ENCODE peak calls at places on chromosomes 7 and 10, in nine cellular contexts. One of them, this sample, is unnamed.

GRCh38 chr10:95324436-95325268 is 33.8 kb upstream of the PDLIM1 start:
- DNase-seq in BE2C: no peak
- DNase-seq in stimulated activated CD4-positive, alpha-beta T cell treated with anti-CD3 and anti-CD28 coated beads, TNF-alpha, amount 100 ng/mL, for 24 hours: no peak
- DNase-seq in activated T-cell treated with anti-CD3 and anti-CD28 coated beads for 1 hour: no peak
- DNase-seq in RPMI7951: no peak
- DNase-seq in NT2/D1: no peak
- DNase-seq in AG20443: no peak
- DNase-seq in WTC11: no peak
- DNase-seq in AML-193: no peak
- DNase-seq in this sample: no peak

GRCh38 chr7:130982160-130982638 is 248.2 kb upstream of the KLF14 start:
- DNase-seq in BE2C: peak; percentile 14
- DNase-seq in stimulated activated CD4-positive, alpha-beta T cell treated with anti-CD3 and anti-CD28 coated beads, TNF-alpha, amount 100 ng/mL, for 24 hours: no peak
- DNase-seq in activated T-cell treated with anti-CD3 and anti-CD28 coated beads for 1 hour: no peak
- DNase-seq in RPMI7951: peak; percentile 42
- DNase-seq in NT2/D1: peak; percentile 30
- DNase-seq in AG20443: peak; percentile 35
- DNase-seq in WTC11: no peak
- DNase-seq in AML-193: peak; percentile 45
- DNase-seq in this sample: peak; percentile 56

GRCh38 chr10:44928462-44928861 is 17.3 kb downstream of the TMEM72 start:
- DNase-seq in BE2C: no peak
- DNase-seq in stimulated activated CD4-positive, alpha-beta T cell treated with anti-CD3 and anti-CD28 coated beads, TNF-alpha, amount 100 ng/mL, for 24 hours: no peak
- DNase-seq in activated T-cell treated with anti-CD3 and anti-CD28 coated beads for 1 hour: no peak
- DNase-seq in RPMI7951: no peak
- DNase-seq in NT2/D1: no peak
- DNase-seq in AG20443: no peak
- DNase-seq in WTC11: no peak
- DNase-seq in AML-193: no peak
- DNase-seq in this sample: no peak

GRCh38 chr7:87213801-87214200 is 5.7 kb downstream of the TMEM243 start:
- DNase-seq in BE2C: no peak
- DNase-seq in stimulated activated CD4-positive, alpha-beta T cell treated with anti-CD3 and anti-CD28 coated beads, TNF-alpha, amount 100 ng/mL, for 24 hours: no peak
- DNase-seq in activated T-cell treated with anti-CD3 and anti-CD28 coated beads for 1 hour: no peak
- DNase-seq in RPMI7951: no peak
- DNase-seq in NT2/D1: no peak
- DNase-seq in AG20443: no peak
- DNase-seq in WTC11: no peak
- DNase-seq in AML-193: no peak
- DNase-seq in this sample: no peak

GRCh38 chr7:140544278-140544896 is 65.1 kb upstream of the MKRN1 start:
- DNase-seq in BE2C: no peak
- DNase-seq in stimulated activated CD4-positive, alpha-beta T cell treated with anti-CD3 and anti-CD28 coated beads, TNF-alpha, amount 100 ng/mL, for 24 hours: no peak
- DNase-seq in activated T-cell treated with anti-CD3 and anti-CD28 coated beads for 1 hour: no peak
- DNase-seq in RPMI7951: no peak
- DNase-seq in NT2/D1: no peak
- DNase-seq in AG20443: no peak
- DNase-seq in WTC11: no peak
- DNase-seq in AML-193: no peak
- DNase-seq in this sample: no peak

GRCh38 chr10:18886102-18886501 is 162.5 kb upstream of the MALRD1 start:
- DNase-seq in BE2C: no peak
- DNase-seq in stimulated activated CD4-positive, alpha-beta T cell treated with anti-CD3 and anti-CD28 coated beads, TNF-alpha, amount 100 ng/mL, for 24 hours: no peak
- DNase-seq in activated T-cell treated with anti-CD3 and anti-CD28 coated beads for 1 hour: no peak
- DNase-seq in RPMI7951: peak; percentile 1
- DNase-seq in NT2/D1: no peak
- DNase-seq in AG20443: no peak
- DNase-seq in WTC11: no peak
- DNase-seq in AML-193: no peak
- DNase-seq in this sample: no peak

GRCh38 chr7:131501422-131501821 is 55.0 kb downstream of the PODXL start:
- DNase-seq in BE2C: no peak
- DNase-seq in stimulated activated CD4-positive, alpha-beta T cell treated with anti-CD3 and anti-CD28 coated beads, TNF-alpha, amount 100 ng/mL, for 24 hours: peak; percentile 30
- DNase-seq in activated T-cell treated with anti-CD3 and anti-CD28 coated beads for 1 hour: no peak
- DNase-seq in RPMI7951: peak; percentile 77
- DNase-seq in NT2/D1: no peak
- DNase-seq in AG20443: peak; percentile 42
- DNase-seq in WTC11: no peak
- DNase-seq in AML-193: no peak
- DNase-seq in this sample: peak; percentile 8

GRCh38 chr10:99782447-99783286 is at the start of gene ABCC2:
- DNase-seq in BE2C: no peak
- DNase-seq in stimulated activated CD4-positive, alpha-beta T cell treated with anti-CD3 and anti-CD28 coated beads, TNF-alpha, amount 100 ng/mL, for 24 hours: no peak
- DNase-seq in activated T-cell treated with anti-CD3 and anti-CD28 coated beads for 1 hour: no peak
- DNase-seq in RPMI7951: peak; percentile 80
- DNase-seq in NT2/D1: no peak
- DNase-seq in AG20443: no peak
- DNase-seq in WTC11: no peak
- DNase-seq in AML-193: no peak
- DNase-seq in this sample: no peak

GRCh38 chr7:95794917-95795515 is 22.7 kb downstream of the DYNC1I1 start:
- DNase-seq in BE2C: peak; percentile 38
- DNase-seq in stimulated activated CD4-positive, alpha-beta T cell treated with anti-CD3 and anti-CD28 coated beads, TNF-alpha, amount 100 ng/mL, for 24 hours: no peak
- DNase-seq in activated T-cell treated with anti-CD3 and anti-CD28 coated beads for 1 hour: no peak
- DNase-seq in RPMI7951: peak; percentile 62
- DNase-seq in NT2/D1: peak; percentile 38
- DNase-seq in AG20443: peak; percentile 42
- DNase-seq in WTC11: no peak
- DNase-seq in AML-193: peak; percentile 40
- DNase-seq in this sample: peak; percentile 74

GRCh38 chr7:25216837-25217236 is 11.4 kb downstream of the NPVF start:
- DNase-seq in BE2C: no peak
- DNase-seq in stimulated activated CD4-positive, alpha-beta T cell treated with anti-CD3 and anti-CD28 coated beads, TNF-alpha, amount 100 ng/mL, for 24 hours: no peak
- DNase-seq in activated T-cell treated with anti-CD3 and anti-CD28 coated beads for 1 hour: no peak
- DNase-seq in RPMI7951: peak; percentile 59
- DNase-seq in NT2/D1: peak; percentile 44
- DNase-seq in AG20443: peak; percentile 22
- DNase-seq in WTC11: no peak
- DNase-seq in AML-193: peak; percentile 41
- DNase-seq in this sample: peak; percentile 85

GRCh38 chr7:137987968-137988367 is 13.9 kb downstream of the CREB3L2 start:
- DNase-seq in BE2C: no peak
- DNase-seq in stimulated activated CD4-positive, alpha-beta T cell treated with anti-CD3 and anti-CD28 coated beads, TNF-alpha, amount 100 ng/mL, for 24 hours: no peak
- DNase-seq in activated T-cell treated with anti-CD3 and anti-CD28 coated beads for 1 hour: no peak
- DNase-seq in RPMI7951: no peak
- DNase-seq in NT2/D1: no peak
- DNase-seq in AG20443: no peak
- DNase-seq in WTC11: no peak
- DNase-seq in AML-193: no peak
- DNase-seq in this sample: no peak

GRCh38 chr7:74502216-74502891 is 48.6 kb downstream of the GTF2IRD1 start:
- DNase-seq in BE2C: no peak
- DNase-seq in stimulated activated CD4-positive, alpha-beta T cell treated with anti-CD3 and anti-CD28 coated beads, TNF-alpha, amount 100 ng/mL, for 24 hours: no peak
- DNase-seq in activated T-cell treated with anti-CD3 and anti-CD28 coated beads for 1 hour: no peak
- DNase-seq in RPMI7951: no peak
- DNase-seq in NT2/D1: no peak
- DNase-seq in AG20443: peak; percentile 45
- DNase-seq in WTC11: no peak
- DNase-seq in AML-193: no peak
- DNase-seq in this sample: no peak